ENCODE peak calls at places on chromosomes 5 and 9, in five cellular contexts. B is kidney; C is activated CD4-positive, CD25-positive, alpha-beta regulatory T cell treated with anti-CD3 and anti-CD28 coated beads, Interleukin-2, amount 50 U/mL, for 16 hours; J is glutamatergic neuron; I is activated naive CD4-positive, alpha-beta T cell treated with Interleukin-2 at 50 U/mL for 16 hours. P is an unnamed sample.

GRCh38 chr9:71680189-71680983 is 87.9 kb downstream of the CEMIP2 start:
- DNase-seq in J (no peak), C (no peak), B (no peak), I (no peak), P (peak)

GRCh38 chr5:41334758-41335157 is 121.4 kb upstream of the C6 start:
- DNase-seq in B (no peak), C (no peak), J (no peak), I (no peak), P (no peak)

GRCh38 chr9:78029601-78030552 is 1.7 kb downstream of the GNAQ start:
- DNase-seq in B (no peak), J (no peak), C (no peak), I (no peak), P (no peak)

GRCh38 chr5:35853652-35854051 is 3.0 kb upstream of the IL7R start:
- DNase-seq in C (peak), B (no peak), I (peak), J (no peak), P (no peak)

GRCh38 chr5:14118551-14119320 is 24.4 kb upstream of the TRIO start:
- DNase-seq in J (peak), I (no peak), B (no peak), C (no peak), P (no peak)

GRCh38 chr5:96687812-96688453 is 25.8 kb downstream of the CAST start:
- DNase-seq in C (no peak), I (no peak), B (no peak), J (no peak), P (peak)

GRCh38 chr5:132176987-132177386 is 50.7 kb downstream of the P4HA2 start:
- DNase-seq in C (no peak), I (no peak), J (no peak), B (no peak), P (no peak)

GRCh38 chr9:127154390-127155191 is 32.2 kb upstream of the ANGPTL2 start:
- DNase-seq in C (no peak), B (peak), J (no peak), I (peak), P (peak)

GRCh38 chr5:56011835-56012234 is 17.1 kb upstream of the IL6ST start:
- DNase-seq in B (no peak), I (peak), C (no peak), J (no peak), P (peak)

GRCh38 chr9:89422151-89422918 is 75.6 kb downstream of the SEMA4D start:
- DNase-seq in I (peak), B (no peak), C (peak), J (no peak), P (peak)

GRCh38 chr9:134936021-134936761 is 18.5 kb upstream of the FCN1 start:
- DNase-seq in B (peak), I (no peak), J (no peak), C (no peak), P (no peak)

GRCh38 chr9:76576344-76576743 is 117.4 kb downstream of the GCNT1 start:
- DNase-seq in J (no peak), I (peak), C (no peak), B (no peak), P (peak)

GRCh38 chr9:68552700-68553099 is 12.0 kb upstream of the TMEM252 start:
- DNase-seq in I (no peak), J (no peak), C (no peak), B (no peak), P (peak)